ENCODE peak calls at places on chromosome 16, in seven cellular contexts. I, G, X, C, T, A and F are unnamed samples.

GRCh38 chr16:914453-914852 is 56.3 kb downstream of the LMF1 start:
- DNase-seq in I (no peak), G (no peak), X (no peak), C (no peak), T (peak; percentile 14), A (peak; percentile 23), F (no peak)

GRCh38 chr16:12504312-12504711 is 299.4 kb downstream of the CPPED1 start:
- DNase-seq in I (no peak), G (no peak), X (no peak), C (no peak), T (no peak), A (no peak), F (no peak)

GRCh38 chr16:88760424-88761142 is 24.4 kb downstream of the PIEZO1 start:
- DNase-seq in I (no peak), G (no peak), X (no peak), C (no peak), T (no peak), A (no peak), F (no peak)

GRCh38 chr16:78639775-78640174 is 540.3 kb downstream of the WWOX start:
- DNase-seq in I (no peak), G (no peak), X (no peak), C (no peak), T (no peak), A (no peak), F (no peak)

GRCh38 chr16:84941916-84942315 is 69.4 kb downstream of the ZDHHC7 start:
- DNase-seq in I (no peak), G (no peak), X (no peak), C (peak; percentile 60), T (no peak), A (peak; percentile 45), F (no peak)

GRCh38 chr16:8194795-8195194 is 395.5 kb downstream of the TMEM114 start:
- DNase-seq in I (no peak), G (no peak), X (no peak), C (peak; percentile 20), T (no peak), A (peak; percentile 58), F (no peak)

GRCh38 chr16:11212819-11213196 is 43.2 kb downstream of the SOCS1 start:
- DNase-seq in I (no peak), G (no peak), X (no peak), C (no peak), T (no peak), A (no peak), F (no peak)

GRCh38 chr16:52090080-52090479 is 456.9 kb downstream of the TOX3 start:
- DNase-seq in I (no peak), G (no peak), X (no peak), C (peak; percentile 52), T (peak; percentile 8), A (no peak), F (no peak)

GRCh38 chr16:58187092-58187491 is 10.8 kb downstream of the CSNK2A2 start:
- DNase-seq in I (no peak), G (no peak), X (no peak), C (peak; percentile 9), T (no peak), A (no peak), F (no peak)

GRCh38 chr16:80274576-80275191 is 266.1 kb upstream of the DYNLRB2 start:
- DNase-seq in I (no peak), G (no peak), X (no peak), C (peak; percentile 55), T (peak; percentile 57), A (no peak), F (no peak)

GRCh38 chr16:67000384-67001158 is 12.2 kb downstream of the CES4A start:
- DNase-seq in I (no peak), G (peak; percentile 67), X (no peak), C (no peak), T (no peak), A (peak; percentile 41), F (peak; percentile 44)

GRCh38 chr16:74667215-74667765 is 613 bp upstream of the RFWD3 start:
- DNase-seq in I (no peak), G (no peak), X (no peak), C (peak; percentile 45), T (no peak), A (peak; percentile 54), F (peak; percentile 5)

GRCh38 chr16:74078877-74079586 is 217.6 kb upstream of the PSMD7 start:
- DNase-seq in I (no peak), G (no peak), X (no peak), C (no peak), T (no peak), A (no peak), F (no peak)

GRCh38 chr16:89352091-89352681 is 134.7 kb downstream of the ZNF778 start:
- DNase-seq in I (no peak), G (no peak), X (peak; percentile 64), C (no peak), T (no peak), A (no peak), F (no peak)

GRCh38 chr16:53892155-53892554 is 188.2 kb downstream of the FTO start:
- DNase-seq in I (peak; percentile 22), G (peak; percentile 60), X (no peak), C (peak; percentile 50), T (peak; percentile 74), A (peak; percentile 67), F (peak; percentile 25)

GRCh38 chr16:48405153-48405552 is 19.9 kb upstream of the SIAH1 start:
- DNase-seq in I (no peak), G (no peak), X (peak; percentile 28), C (no peak), T (no peak), A (no peak), F (no peak)

GRCh38 chr16:10740845-10741208 is 2.8 kb upstream of the NUBP1 start:
- DNase-seq in I (no peak), G (no peak), X (no peak), C (no peak), T (no peak), A (no peak), F (no peak)

GRCh38 chr16:50478773-50479149 is 69.4 kb upstream of the NKD1 start:
- DNase-seq in I (no peak), G (no peak), X (no peak), C (no peak), T (no peak), A (no peak), F (no peak)

GRCh38 chr16:78300469-78300868 is 201.0 kb downstream of the WWOX start:
- DNase-seq in I (no peak), G (no peak), X (no peak), C (no peak), T (no peak), A (no peak), F (no peak)

GRCh38 chr16:57637424-57637823 is 9.0 kb downstream of the ADGRG1 start:
- DNase-seq in I (no peak), G (peak; percentile 65), X (no peak), C (no peak), T (no peak), A (no peak), F (no peak)

GRCh38 chr16:10946308-10946707 is 1.9 kb downstream of the CLEC16A start:
- DNase-seq in I (no peak), G (no peak), X (no peak), C (no peak), T (no peak), A (peak; percentile 90), F (no peak)

GRCh38 chr16:3173892-3174617 is 13.9 kb upstream of the OR1F1 start:
- DNase-seq in I (no peak), G (no peak), X (peak; percentile 71), C (peak; percentile 68), T (no peak), A (peak; percentile 95), F (no peak)

GRCh38 chr16:73150790-73151189 is 102.9 kb upstream of the ZFHX3 start:
- DNase-seq in I (no peak), G (no peak), X (no peak), C (no peak), T (no peak), A (no peak), F (no peak)

GRCh38 chr16:84434800-84435199 is 66.5 kb downstream of the ATP2C2 start:
- DNase-seq in I (no peak), G (no peak), X (no peak), C (no peak), T (no peak), A (no peak), F (no peak)

GRCh38 chr16:8370374-8371015 is 219.8 kb downstream of the TMEM114 start:
- DNase-seq in I (no peak), G (no peak), X (no peak), C (peak; percentile 94), T (peak; percentile 44), A (peak; percentile 62), F (no peak)

GRCh38 chr16:27822529-27823437 is 240.7 kb downstream of the GSG1L start:
- DNase-seq in I (no peak), G (no peak), X (peak; percentile 60), C (no peak), T (no peak), A (no peak), F (no peak)